ENCODE peak calls at places on chromosomes 3 and 15, in eight cellular contexts. One of them, this sample, is unnamed.

GRCh38 chr3:188687389-188687788 is 484.4 kb upstream of the TPRG1 start:
- DNase-seq in fibroblast of mammary gland: peak; percentile 91
- DNase-seq in upper lobe of right lung: no peak
- DNase-seq in stimulated activated naive B cell treated with anti-CD40 and anti-IgM and Interleukin-4, amounts not matched to agents 10 μg/mL and 1 μg/mL and 100 μg/mL, for 72 hours: no peak
- DNase-seq in AG09309: peak; percentile 88
- DNase-seq in activated CD4-positive, alpha-beta T cell treated with anti-CD3 and anti-CD28 coated beads for 24 hours: no peak
- DNase-seq in HL-60: no peak
- DNase-seq in activated T-cell treated with anti-CD3 and anti-CD28 coated beads for 1 hour: no peak
- DNase-seq in this sample: peak; percentile 81

GRCh38 chr15:47360296-47360695 is 357.0 kb upstream of the SEMA6D start:
- DNase-seq in activated T-cell treated with anti-CD3 and anti-CD28 coated beads for 1 hour: no peak
- DNase-seq in fibroblast of mammary gland: peak; percentile 23
- DNase-seq in upper lobe of right lung: no peak
- DNase-seq in HL-60: no peak
- DNase-seq in stimulated activated naive B cell treated with anti-CD40 and anti-IgM and Interleukin-4, amounts not matched to agents 10 μg/mL and 1 μg/mL and 100 μg/mL, for 72 hours: no peak
- DNase-seq in AG09309: no peak
- DNase-seq in activated CD4-positive, alpha-beta T cell treated with anti-CD3 and anti-CD28 coated beads for 24 hours: no peak
- DNase-seq in this sample: no peak

GRCh38 chr3:20395692-20396091 is 209.7 kb upstream of the SGO1 start:
- DNase-seq in activated CD4-positive, alpha-beta T cell treated with anti-CD3 and anti-CD28 coated beads for 24 hours: no peak
- DNase-seq in AG09309: no peak
- DNase-seq in stimulated activated naive B cell treated with anti-CD40 and anti-IgM and Interleukin-4, amounts not matched to agents 10 μg/mL and 1 μg/mL and 100 μg/mL, for 72 hours: no peak
- DNase-seq in upper lobe of right lung: no peak
- DNase-seq in activated T-cell treated with anti-CD3 and anti-CD28 coated beads for 1 hour: no peak
- DNase-seq in HL-60: no peak
- DNase-seq in fibroblast of mammary gland: no peak
- DNase-seq in this sample: no peak

GRCh38 chr15:57061281-57061680 is 142.8 kb downstream of the TCF12 start:
- DNase-seq in AG09309: no peak
- DNase-seq in stimulated activated naive B cell treated with anti-CD40 and anti-IgM and Interleukin-4, amounts not matched to agents 10 μg/mL and 1 μg/mL and 100 μg/mL, for 72 hours: no peak
- DNase-seq in HL-60: no peak
- DNase-seq in upper lobe of right lung: no peak
- DNase-seq in activated CD4-positive, alpha-beta T cell treated with anti-CD3 and anti-CD28 coated beads for 24 hours: no peak
- DNase-seq in activated T-cell treated with anti-CD3 and anti-CD28 coated beads for 1 hour: no peak
- DNase-seq in fibroblast of mammary gland: no peak
- DNase-seq in this sample: no peak

GRCh38 chr15:41798607-41799487 is 24.6 kb downstream of the MAPKBP1 start:
- DNase-seq in HL-60: no peak
- DNase-seq in upper lobe of right lung: no peak
- DNase-seq in fibroblast of mammary gland: peak; percentile 41
- DNase-seq in AG09309: no peak
- DNase-seq in activated T-cell treated with anti-CD3 and anti-CD28 coated beads for 1 hour: no peak
- DNase-seq in stimulated activated naive B cell treated with anti-CD40 and anti-IgM and Interleukin-4, amounts not matched to agents 10 μg/mL and 1 μg/mL and 100 μg/mL, for 72 hours: no peak
- DNase-seq in activated CD4-positive, alpha-beta T cell treated with anti-CD3 and anti-CD28 coated beads for 24 hours: no peak
- DNase-seq in this sample: no peak

GRCh38 chr3:107987036-107987557 is 103.7 kb downstream of the CD47 start:
- DNase-seq in fibroblast of mammary gland: peak; percentile 98
- DNase-seq in AG09309: peak; percentile 92
- DNase-seq in activated T-cell treated with anti-CD3 and anti-CD28 coated beads for 1 hour: no peak
- DNase-seq in stimulated activated naive B cell treated with anti-CD40 and anti-IgM and Interleukin-4, amounts not matched to agents 10 μg/mL and 1 μg/mL and 100 μg/mL, for 72 hours: no peak
- DNase-seq in activated CD4-positive, alpha-beta T cell treated with anti-CD3 and anti-CD28 coated beads for 24 hours: no peak
- DNase-seq in HL-60: no peak
- DNase-seq in upper lobe of right lung: no peak
- DNase-seq in this sample: peak; percentile 99

GRCh38 chr3:161854232-161854771 is 357.7 kb downstream of the OTOL1 start:
- DNase-seq in activated CD4-positive, alpha-beta T cell treated with anti-CD3 and anti-CD28 coated beads for 24 hours: peak; percentile 2
- DNase-seq in HL-60: no peak
- DNase-seq in stimulated activated naive B cell treated with anti-CD40 and anti-IgM and Interleukin-4, amounts not matched to agents 10 μg/mL and 1 μg/mL and 100 μg/mL, for 72 hours: peak; percentile 2
- DNase-seq in upper lobe of right lung: no peak
- DNase-seq in fibroblast of mammary gland: peak; percentile 89
- DNase-seq in activated T-cell treated with anti-CD3 and anti-CD28 coated beads for 1 hour: no peak
- DNase-seq in AG09309: peak; percentile 62
- DNase-seq in this sample: peak; percentile 87

GRCh38 chr15:73841756-73842590 is 31.4 kb upstream of the TBC1D21 start:
- DNase-seq in activated CD4-positive, alpha-beta T cell treated with anti-CD3 and anti-CD28 coated beads for 24 hours: no peak
- DNase-seq in upper lobe of right lung: no peak
- DNase-seq in HL-60: no peak
- DNase-seq in stimulated activated naive B cell treated with anti-CD40 and anti-IgM and Interleukin-4, amounts not matched to agents 10 μg/mL and 1 μg/mL and 100 μg/mL, for 72 hours: no peak
- DNase-seq in activated T-cell treated with anti-CD3 and anti-CD28 coated beads for 1 hour: no peak
- DNase-seq in fibroblast of mammary gland: no peak
- DNase-seq in AG09309: no peak
- DNase-seq in this sample: no peak

GRCh38 chr15:85044251-85044853 is 62.7 kb downstream of the PDE8A start:
- DNase-seq in fibroblast of mammary gland: peak; percentile 76
- DNase-seq in upper lobe of right lung: no peak
- DNase-seq in activated CD4-positive, alpha-beta T cell treated with anti-CD3 and anti-CD28 coated beads for 24 hours: peak; percentile 8
- DNase-seq in AG09309: peak; percentile 34
- DNase-seq in HL-60: peak; percentile 11
- DNase-seq in stimulated activated naive B cell treated with anti-CD40 and anti-IgM and Interleukin-4, amounts not matched to agents 10 μg/mL and 1 μg/mL and 100 μg/mL, for 72 hours: peak; percentile 31
- DNase-seq in activated T-cell treated with anti-CD3 and anti-CD28 coated beads for 1 hour: peak; percentile 17
- DNase-seq in this sample: peak; percentile 73

GRCh38 chr15:63178034-63178433 is 11.4 kb upstream of the RAB8B start:
- DNase-seq in AG09309: no peak
- DNase-seq in HL-60: no peak
- DNase-seq in fibroblast of mammary gland: no peak
- DNase-seq in stimulated activated naive B cell treated with anti-CD40 and anti-IgM and Interleukin-4, amounts not matched to agents 10 μg/mL and 1 μg/mL and 100 μg/mL, for 72 hours: no peak
- DNase-seq in upper lobe of right lung: no peak
- DNase-seq in activated CD4-positive, alpha-beta T cell treated with anti-CD3 and anti-CD28 coated beads for 24 hours: no peak
- DNase-seq in activated T-cell treated with anti-CD3 and anti-CD28 coated beads for 1 hour: no peak
- DNase-seq in this sample: peak; percentile 51

GRCh38 chr3:45545476-45545875 is 49.1 kb upstream of the LIMD1 start:
- DNase-seq in HL-60: no peak
- DNase-seq in upper lobe of right lung: no peak
- DNase-seq in AG09309: no peak
- DNase-seq in stimulated activated naive B cell treated with anti-CD40 and anti-IgM and Interleukin-4, amounts not matched to agents 10 μg/mL and 1 μg/mL and 100 μg/mL, for 72 hours: no peak
- DNase-seq in fibroblast of mammary gland: peak; percentile 51
- DNase-seq in activated CD4-positive, alpha-beta T cell treated with anti-CD3 and anti-CD28 coated beads for 24 hours: no peak
- DNase-seq in activated T-cell treated with anti-CD3 and anti-CD28 coated beads for 1 hour: no peak
- DNase-seq in this sample: no peak

GRCh38 chr3:117404756-117405155 is 695.2 kb downstream of the TUSC7 start:
- DNase-seq in AG09309: no peak
- DNase-seq in activated CD4-positive, alpha-beta T cell treated with anti-CD3 and anti-CD28 coated beads for 24 hours: no peak
- DNase-seq in activated T-cell treated with anti-CD3 and anti-CD28 coated beads for 1 hour: no peak
- DNase-seq in HL-60: no peak
- DNase-seq in upper lobe of right lung: no peak
- DNase-seq in fibroblast of mammary gland: no peak
- DNase-seq in stimulated activated naive B cell treated with anti-CD40 and anti-IgM and Interleukin-4, amounts not matched to agents 10 μg/mL and 1 μg/mL and 100 μg/mL, for 72 hours: no peak
- DNase-seq in this sample: no peak

GRCh38 chr3:119831941-119832371 is 50.1 kb downstream of the NR1I2 start:
- DNase-seq in AG09309: no peak
- DNase-seq in fibroblast of mammary gland: peak; percentile 32
- DNase-seq in upper lobe of right lung: no peak
- DNase-seq in stimulated activated naive B cell treated with anti-CD40 and anti-IgM and Interleukin-4, amounts not matched to agents 10 μg/mL and 1 μg/mL and 100 μg/mL, for 72 hours: no peak
- DNase-seq in HL-60: no peak
- DNase-seq in activated T-cell treated with anti-CD3 and anti-CD28 coated beads for 1 hour: no peak
- DNase-seq in activated CD4-positive, alpha-beta T cell treated with anti-CD3 and anti-CD28 coated beads for 24 hours: no peak
- DNase-seq in this sample: peak; percentile 58

GRCh38 chr3:169432692-169433432 is 230.7 kb downstream of the MECOM start:
- DNase-seq in fibroblast of mammary gland: no peak
- DNase-seq in activated CD4-positive, alpha-beta T cell treated with anti-CD3 and anti-CD28 coated beads for 24 hours: no peak
- DNase-seq in AG09309: no peak
- DNase-seq in stimulated activated naive B cell treated with anti-CD40 and anti-IgM and Interleukin-4, amounts not matched to agents 10 μg/mL and 1 μg/mL and 100 μg/mL, for 72 hours: no peak
- DNase-seq in HL-60: no peak
- DNase-seq in activated T-cell treated with anti-CD3 and anti-CD28 coated beads for 1 hour: no peak
- DNase-seq in upper lobe of right lung: no peak
- DNase-seq in this sample: no peak

GRCh38 chr3:48352546-48352945 is 19.1 kb upstream of the SPINK8 start:
- DNase-seq in HL-60: no peak
- DNase-seq in stimulated activated naive B cell treated with anti-CD40 and anti-IgM and Interleukin-4, amounts not matched to agents 10 μg/mL and 1 μg/mL and 100 μg/mL, for 72 hours: no peak
- DNase-seq in upper lobe of right lung: no peak
- DNase-seq in activated T-cell treated with anti-CD3 and anti-CD28 coated beads for 1 hour: no peak
- DNase-seq in AG09309: no peak
- DNase-seq in fibroblast of mammary gland: no peak
- DNase-seq in activated CD4-positive, alpha-beta T cell treated with anti-CD3 and anti-CD28 coated beads for 24 hours: no peak
- DNase-seq in this sample: no peak

GRCh38 chr3:72563690-72564370 is 284.4 kb downstream of the SHQ1 start:
- DNase-seq in stimulated activated naive B cell treated with anti-CD40 and anti-IgM and Interleukin-4, amounts not matched to agents 10 μg/mL and 1 μg/mL and 100 μg/mL, for 72 hours: no peak
- DNase-seq in upper lobe of right lung: no peak
- DNase-seq in AG09309: no peak
- DNase-seq in HL-60: no peak
- DNase-seq in activated T-cell treated with anti-CD3 and anti-CD28 coated beads for 1 hour: no peak
- DNase-seq in fibroblast of mammary gland: no peak
- DNase-seq in activated CD4-positive, alpha-beta T cell treated with anti-CD3 and anti-CD28 coated beads for 24 hours: no peak
- DNase-seq in this sample: no peak